ENCODE peak calls at places on chromosomes 1 and 21, in eight cellular contexts. E is uterus, H is PC-3, P is heart right ventricle, U is kidney, F is A549, D is hepatocyte, Y is psoas muscle. M is an unnamed sample. For H3K9me3, the result is how much of the 10 kb centered on the place peaks cover.

GRCh38 chr21:43719748-43720538 is 1.0 kb downstream of the PDXK start:
- DNase-seq in P (no peak), F (no peak), Y (peak), D (no peak), U (peak), E (peak), H (no peak), M (no peak)

GRCh38 chr1:30990594-30990993 is 74.9 kb downstream of the PUM1 start:
- DNase-seq in U (no peak), H (no peak), P (no peak), F (no peak), D (no peak), Y (no peak), E (no peak), M (no peak)

GRCh38 chr1:237029240-237029639 is 12.7 kb upstream of the RYR2 start:
- DNase-seq in D (no peak), Y (no peak), H (no peak), E (no peak), F (no peak), U (no peak), P (no peak), M (no peak)

GRCh38 chr1:236110137-236110536 is 32.2 kb upstream of the GPR137B start:
- DNase-seq in H (no peak), E (no peak), D (no peak), Y (no peak), P (no peak), F (no peak), U (no peak), M (no peak)

GRCh38 chr21:42068256-42068545 is 2.9 kb upstream of the UMODL1 start:
- DNase-seq in F (no peak), U (peak), P (no peak), H (no peak), E (no peak), Y (peak), D (no peak), M (no peak)

GRCh38 chr1:186212574-186213224 is 162.4 kb downstream of the TPR start:
- DNase-seq in D (peak), U (no peak), Y (no peak), F (peak), E (no peak), H (peak), P (peak), M (peak)

GRCh38 chr1:205436776-205437485 is 15.1 kb upstream of the LEMD1 start:
- DNase-seq in P (no peak), Y (no peak), F (no peak), D (no peak), H (no peak), U (no peak), E (no peak), M (no peak)

GRCh38 chr1:2331200-2331544 is 60.2 kb downstream of the MORN1 start:
- DNase-seq in U (no peak), E (no peak), F (no peak), P (no peak), H (no peak), Y (no peak), D (no peak), M (no peak)

GRCh38 chr1:209411491-209411929 is 172.0 kb upstream of the CAMK1G start:
- DNase-seq in F (no peak), E (no peak), P (no peak), H (no peak), Y (no peak), U (no peak), D (no peak), M (peak)

GRCh38 chr1:152912471-152912870 is 4.1 kb downstream of the IVL start:
- DNase-seq in P (no peak), Y (no peak), D (no peak), F (no peak), U (no peak), E (no peak), H (no peak), M (no peak)

GRCh38 chr1:205711105-205712048 is 31.1 kb upstream of the SLC45A3 start:
- DNase-seq in P (peak), F (peak), H (peak), E (peak), Y (no peak), D (peak), U (no peak), M (peak)

GRCh38 chr1:7207875-7208646 is 422.8 kb downstream of the CAMTA1 start:
- DNase-seq in F (peak), H (peak), E (no peak), D (peak), Y (no peak), U (no peak), P (peak), M (peak)

GRCh38 chr1:32767641-32768040 is 49.5 kb downstream of the YARS1 start:
- DNase-seq in H (no peak), Y (no peak), D (peak), U (peak), E (no peak), P (no peak), F (no peak), M (no peak)
- H3K4me3 ChIP-seq in H (no peak), Y (no peak), D (no peak), U (no peak), E (no peak), P (no peak), F (no peak), M (no peak)

DNA sequence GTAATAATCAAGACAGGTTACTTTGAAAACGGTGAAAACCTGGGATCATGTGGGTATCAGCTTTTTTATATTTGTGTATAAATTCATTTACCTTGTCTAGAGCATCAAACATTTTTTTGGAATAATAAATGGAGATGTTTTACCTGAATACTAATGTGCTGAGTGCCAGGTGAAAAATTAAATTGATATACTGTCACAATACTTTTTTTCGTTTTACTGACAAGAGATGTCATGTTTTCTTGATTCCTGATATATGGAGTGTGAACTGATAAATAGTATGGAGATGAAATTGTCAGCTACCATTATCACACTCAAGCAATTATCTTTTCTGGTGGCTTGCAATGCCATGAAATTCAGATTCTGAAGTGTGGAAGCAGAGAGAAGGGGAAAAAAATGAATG is 47.2 kb upstream of the ZRANB2 start:
- DNase-seq in E (no peak), U (no peak), D (no peak), F (no peak), H (no peak), Y (no peak), P (no peak), M (no peak)
- H3K9me3 ChIP-seq in E (under half), U (under half), D (under half), F (under half), H (under half), Y (under half), P (under half), M (under half)

GRCh38 chr1:29238601-29238964 is 2.3 kb downstream of the PTPRU start:
- DNase-seq in H (no peak), Y (no peak), U (no peak), E (no peak), F (no peak), D (no peak), P (no peak), M (no peak)
- TF ChIP-seq CTCF in H (no peak), Y (no peak), U (no peak), E (no peak), F (no peak), D (no peak), P (no peak), M (no peak)

GRCh38 chr1:224114787-224115175 is 870 bp downstream of the FBXO28 start:
- DNase-seq in E (no peak), U (no peak), Y (no peak), F (no peak), P (no peak), D (peak), H (peak), M (no peak)

GRCh38 chr1:224118688-224119087 is 4.8 kb downstream of the FBXO28 start:
- DNase-seq in F (no peak), U (no peak), Y (no peak), P (no peak), D (no peak), E (no peak), H (no peak), M (no peak)

GRCh38 chr1:224113545-224113917 is 380 bp upstream of the FBXO28 start:
- DNase-seq in F (no peak), E (no peak), D (no peak), Y (no peak), U (no peak), H (no peak), P (no peak), M (no peak)

GRCh38 chr1:224113918-224114786 is at the start of gene FBXO28:
- DNase-seq in F (peak), Y (peak), P (peak), D (peak), H (peak), E (peak), U (peak), M (peak)

GRCh38 chr1:224116131-224116530 is 2.2 kb downstream of the FBXO28 start:
- DNase-seq in Y (no peak), E (no peak), P (no peak), D (peak), F (peak), H (peak), U (no peak), M (peak)
- H3K4me3 ChIP-seq in Y (no peak), E (no peak), P (no peak), D (no peak), F (no peak), H (peak), U (peak), M (peak)